ENCODE peak calls at places on chromosome 3, in six cellular contexts. K is body of pancreas, E is cardiac muscle cell, L is esophagus muscularis mucosa, N is PC-9, O is PC-3. C is an unnamed sample.

GRCh38 chr3:105744202-105744601 is 124.6 kb downstream of the CBLB start:
- DNase-seq in K (no peak), O (no peak), L (no peak), E (no peak), N (no peak), C (no peak)

GRCh38 chr3:141405025-141405424 is 36.7 kb downstream of the ZBTB38 start:
- DNase-seq in O (peak; percentile 45), N (no peak), E (peak; percentile 48), K (no peak), L (no peak), C (no peak)

GRCh38 chr3:17023006-17023664 is 138.4 kb downstream of the PLCL2 start:
- DNase-seq in K (no peak), E (no peak), O (no peak), N (no peak), L (no peak), C (no peak)

GRCh38 chr3:69110941-69111546 is 11.4 kb downstream of the LMOD3 start:
- DNase-seq in N (no peak), E (no peak), L (no peak), O (no peak), K (no peak), C (no peak)

GRCh38 chr3:145785650-145786049 is 375.3 kb downstream of the PLOD2 start:
- DNase-seq in K (no peak), E (no peak), O (no peak), N (no peak), L (no peak), C (no peak)

GRCh38 chr3:105904683-105905320 is 36.0 kb upstream of the CBLB start:
- DNase-seq in E (no peak), O (peak; percentile 33), L (no peak), N (peak; percentile 10), K (no peak), C (no peak)

GRCh38 chr3:95297586-95297985 is 1234.7 kb downstream of the NSUN3 start:
- DNase-seq in E (no peak), K (no peak), L (no peak), O (peak; percentile 43), N (no peak), C (no peak)

GRCh38 chr3:40079203-40079844 is 230.2 kb upstream of the EIF1B start:
- DNase-seq in N (no peak), O (peak; percentile 2), E (peak; percentile 57), K (no peak), L (peak; percentile 77), C (no peak)

GRCh38 chr3:194439915-194440550 is 41.0 kb upstream of the GP5 start:
- DNase-seq in K (no peak), N (no peak), L (no peak), E (no peak), O (no peak), C (no peak)

GRCh38 chr3:155001289-155002007 is 78.7 kb upstream of the MME start:
- DNase-seq in L (no peak), N (peak; percentile 31), O (no peak), K (no peak), E (no peak), C (no peak)

GRCh38 chr3:52849656-52850055 is 14.8 kb upstream of the MUSTN1 start:
- DNase-seq in O (no peak), L (no peak), N (no peak), K (no peak), E (no peak), C (peak; percentile 20)

GRCh38 chr3:32901005-32901932 is 50.2 kb upstream of the CCR4 start:
- DNase-seq in L (no peak), K (no peak), E (no peak), N (no peak), O (peak; percentile 14), C (no peak)

GRCh38 chr3:99128205-99128604 is 226.7 kb upstream of the DCBLD2 start:
- DNase-seq in E (peak; percentile 54), K (no peak), L (no peak), N (no peak), O (no peak), C (no peak)

GRCh38 chr3:99128740-99129505 is 227.4 kb upstream of the DCBLD2 start:
- DNase-seq in N (peak; percentile 56), L (no peak), E (peak; percentile 93), O (peak; percentile 96), K (peak; percentile 19), C (no peak)

GRCh38 chr3:99134996-99135395 is 233.5 kb upstream of the DCBLD2 start:
- DNase-seq in K (no peak), L (no peak), O (no peak), E (no peak), N (no peak), C (no peak)

GRCh38 chr3:99126291-99126690 is 224.8 kb upstream of the DCBLD2 start:
- DNase-seq in L (no peak), N (no peak), K (no peak), O (no peak), E (peak; percentile 72), C (no peak)

GRCh38 chr3:99131876-99132275 is 230.4 kb upstream of the DCBLD2 start:
- DNase-seq in K (no peak), N (no peak), O (no peak), L (no peak), E (peak; percentile 64), C (no peak)
- H3K9me3 ChIP-seq in K (no peaks in the 10 kb centered on the region), N (peaks cover 4% of the 10 kb centered on the region), O (no peaks in the 10 kb centered on the region), L (no peaks in the 10 kb centered on the region), E (no peaks in the 10 kb centered on the region), C (no peaks in the 10 kb centered on the region)

DNA sequence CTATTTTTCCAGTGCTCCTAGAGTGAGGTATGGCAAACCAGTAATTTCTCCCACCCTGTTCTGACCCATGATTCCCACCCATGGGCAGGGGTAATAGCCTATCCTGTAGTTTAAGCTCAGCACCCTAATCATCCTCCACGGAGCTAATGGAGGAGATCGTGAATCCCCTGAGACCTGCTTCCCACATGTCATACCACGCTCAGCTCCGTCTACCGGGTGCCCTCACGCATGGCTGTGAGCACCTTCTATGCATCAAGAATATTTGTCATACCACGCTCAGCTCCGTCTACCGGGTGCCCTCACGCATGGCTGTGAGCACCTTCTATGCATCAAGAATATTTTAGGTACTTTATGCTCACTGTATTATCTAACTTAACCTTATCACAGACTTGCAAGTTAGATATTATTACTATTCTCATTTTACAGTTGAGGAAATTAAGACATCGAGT is 104.7 kb upstream of the PFN2 start:
- DNase-seq in O (no peak), K (no peak), E (no peak), L (peak; percentile 37), N (no peak), C (no peak)
- H3K4me1 ChIP-seq in O (peaks cover 57% of the 10 kb centered on the region), K (no peaks in the 10 kb centered on the region), E (peaks cover 6% of the 10 kb centered on the region), L (peaks cover 16% of the 10 kb centered on the region), N (peaks cover 15% of the 10 kb centered on the region), C (no peaks in the 10 kb centered on the region)

DNA sequence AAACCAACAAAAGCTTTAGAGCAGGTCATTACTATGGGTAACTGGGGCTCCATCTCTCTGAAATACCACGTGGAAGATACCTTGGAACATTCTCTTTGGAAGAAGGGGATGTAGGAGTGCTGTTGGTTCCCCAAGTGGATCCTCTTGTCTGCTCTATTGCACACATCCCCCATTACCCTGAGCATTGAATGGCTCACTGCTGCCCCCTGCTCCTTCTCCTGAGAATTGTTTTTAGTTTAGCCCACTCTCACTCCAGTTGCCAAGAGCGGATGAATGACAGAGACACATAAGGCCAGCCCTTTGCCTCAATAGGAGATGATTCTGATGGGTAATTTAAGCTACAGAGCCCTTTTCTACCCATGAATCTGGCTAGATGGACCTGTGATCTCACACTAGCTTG is 135.6 kb upstream of the SUCLG2 start:
- DNase-seq in N (peak; percentile 15), E (peak; percentile 57), K (peak; percentile 36), L (no peak), O (peak; percentile 49), C (no peak)
- TF ChIP-seq CTCF in N (peak; percentile 63), E (peak; percentile 60), K (peak; percentile 60), L (no peak), O (peak; percentile 58), C (peak; percentile 25)

GRCh38 chr3:35296533-35296932 is 342.8 kb upstream of the ARPP21 start:
- DNase-seq in N (no peak), E (peak; percentile 18), K (no peak), L (no peak), O (no peak), C (no peak)
- H3K9me3 ChIP-seq in N (no peaks in the 10 kb centered on the region), E (no peaks in the 10 kb centered on the region), K (no peaks in the 10 kb centered on the region), L (no peaks in the 10 kb centered on the region), O (peaks cover 11% of the 10 kb centered on the region), C (no peaks in the 10 kb centered on the region)

DNA sequence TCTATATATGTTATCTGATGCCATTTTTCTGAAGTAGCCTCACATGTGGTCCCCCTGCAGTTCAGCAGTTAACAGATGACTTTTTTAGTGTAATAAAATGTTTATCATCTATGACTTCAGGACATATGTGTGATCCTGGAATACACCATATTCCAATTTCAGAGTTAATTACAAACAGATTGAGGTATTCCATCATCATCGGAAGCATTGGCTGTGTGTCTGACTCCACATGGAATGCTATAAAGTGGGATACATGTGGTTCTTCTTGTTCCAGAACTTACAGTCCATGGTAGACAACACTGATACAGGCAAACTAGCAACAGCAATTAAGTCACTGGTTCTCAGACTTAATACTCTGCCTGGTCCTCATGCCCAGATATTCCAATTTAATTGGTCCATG is 45.8 kb upstream of the LIMD1 start:
- DNase-seq in K (no peak), E (no peak), O (no peak), N (no peak), L (no peak), C (no peak)
- H3K4me1 ChIP-seq in K (peaks cover 28% of the 10 kb centered on the region), E (peaks cover 24% of the 10 kb centered on the region), O (peaks cover 62% of the 10 kb centered on the region), N (peaks cover 33% of the 10 kb centered on the region), L (peaks cover 72% of the 10 kb centered on the region), C (peaks cover 5% of the 10 kb centered on the region)

DNA sequence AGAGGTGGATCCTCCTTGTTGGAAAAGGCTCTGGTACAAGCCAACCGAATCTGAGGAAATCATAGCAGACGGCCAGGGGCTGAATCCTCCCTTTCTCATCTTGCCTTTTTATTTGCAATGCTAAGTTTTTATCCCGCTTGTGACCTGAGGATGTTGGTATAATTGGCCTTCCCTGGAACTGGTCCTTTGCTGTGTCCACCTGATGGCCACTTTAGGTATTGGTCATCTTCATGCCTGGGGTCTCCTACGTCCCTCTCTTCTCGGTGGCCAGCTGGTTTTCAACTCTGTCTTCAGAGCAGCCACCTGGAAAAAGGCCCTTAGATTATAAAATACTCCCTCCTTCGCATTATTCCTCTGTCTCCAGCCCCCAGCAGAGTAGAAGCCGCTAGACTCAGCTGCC is 208.8 kb upstream of the CFAP20DC start:
- DNase-seq in L (no peak), O (no peak), N (no peak), K (no peak), E (no peak), C (no peak)
- TF ChIP-seq CTCF in L (no peak), O (no peak), N (no peak), K (no peak), E (no peak), C (no peak)

GRCh38 chr3:7874116-7874515 is 627.5 kb upstream of the LMCD1 start:
- DNase-seq in K (no peak), E (peak; percentile 40), N (no peak), O (no peak), L (no peak), C (no peak)
- H3K9me3 ChIP-seq in K (no peaks in the 10 kb centered on the region), E (no peaks in the 10 kb centered on the region), N (no peaks in the 10 kb centered on the region), O (peaks cover 9% of the 10 kb centered on the region), L (no peaks in the 10 kb centered on the region), C (no peaks in the 10 kb centered on the region)

GRCh38 chr3:112425382-112425781 is 73.9 kb downstream of the BTLA start:
- DNase-seq in N (no peak), K (no peak), L (no peak), E (no peak), O (no peak), C (no peak)

GRCh38 chr3:112424394-112424793 is 74.9 kb downstream of the BTLA start:
- DNase-seq in O (no peak), L (no peak), K (no peak), N (no peak), E (no peak), C (no peak)

GRCh38 chr3:112425858-112426750 is 73.2 kb downstream of the BTLA start:
- DNase-seq in N (no peak), E (no peak), K (no peak), O (no peak), L (no peak), C (no peak)

GRCh38 chr3:112427123-112427522 is 72.1 kb downstream of the BTLA start:
- DNase-seq in O (no peak), L (no peak), K (no peak), E (no peak), N (no peak), C (no peak)
- H3K4me1 ChIP-seq in O (no peaks in the 10 kb centered on the region), L (peaks cover 6% of the 10 kb centered on the region), K (no peaks in the 10 kb centered on the region), E (no peaks in the 10 kb centered on the region), N (no peaks in the 10 kb centered on the region), C (no peaks in the 10 kb centered on the region)

C was measured in tibial artery.